ENCODE peak calls at places on chromosome 22, in six cellular contexts. K is activated T-helper 1 cell treated with anti-CD3 and anti-CD28 coated beads, Interleukin-2, amount 50 U/mL, for 16 hours; X is epithelial cell of esophagus; W is NCI-H1436; Y is NCI-H1105; Q is left cardiac atrium. T is an unnamed sample.

GRCh38 chr22:44668886-44669724 is 32.9 kb upstream of the PRR5 start:
- DNase-seq in Q (no peak), W (no peak), Y (no peak), K (no peak), X (no peak), T (no peak)

GRCh38 chr22:26770624-26771023 is 113.2 kb downstream of the MIAT start:
- DNase-seq in X (no peak), Y (no peak), W (no peak), K (no peak), Q (no peak), T (no peak)

GRCh38 chr22:35219012-35219411 is 38.3 kb upstream of the HMGXB4 start:
- DNase-seq in K (no peak), Y (no peak), W (no peak), X (peak), Q (no peak), T (no peak)

GRCh38 chr22:36641902-36642640 is 61.5 kb downstream of the CACNG2 start:
- DNase-seq in Y (no peak), W (no peak), K (no peak), X (peak), Q (no peak), T (no peak)

GRCh38 chr22:47967841-47968240 is 1205.4 kb downstream of the TBC1D22A start:
- DNase-seq in X (no peak), K (no peak), W (no peak), Q (no peak), Y (no peak), T (no peak)

GRCh38 chr22:47043835-47044721 is 281.6 kb downstream of the TBC1D22A start:
- DNase-seq in Y (peak), K (no peak), X (peak), W (peak), Q (no peak), T (no peak)

GRCh38 chr22:46047841-46048595 is 71.1 kb upstream of the WNT7B start:
- DNase-seq in W (no peak), K (no peak), Y (no peak), X (no peak), Q (peak), T (peak)

GRCh38 chr22:31995046-31995445 is 48.0 kb upstream of the SLC5A1 start:
- DNase-seq in K (no peak), X (no peak), Y (no peak), W (no peak), Q (no peak), T (no peak)

T was measured in ovary.